ENCODE peak calls at places on chromosome 11, in four cellular contexts. G, F, S and E are unnamed samples.

GRCh38 chr11:32071811-32072210 is 19.1 kb upstream of the RCN1 start:
- DNase-seq in G (no peak), F (no peak), S (no peak), E (peak)

GRCh38 chr11:78212586-78213371 is 24.1 kb downstream of the USP35 start:
- DNase-seq in G (no peak), F (no peak), S (peak), E (no peak)

GRCh38 chr11:7573193-7573557 is 59.4 kb downstream of the PPFIBP2 start:
- DNase-seq in G (no peak), F (no peak), S (no peak), E (no peak)

GRCh38 chr11:47189100-47189834 is 3.0 kb upstream of the PACSIN3 start:
- DNase-seq in G (no peak), F (no peak), S (no peak), E (no peak)

GRCh38 chr11:27861706-27862430 is 161.6 kb upstream of the BDNF start:
- DNase-seq in G (no peak), F (no peak), S (no peak), E (no peak)

GRCh38 chr11:108733479-108734116 is 68.7 kb downstream of the DDX10 start:
- DNase-seq in G (no peak), F (peak), S (no peak), E (no peak)

GRCh38 chr11:44416776-44417175 is 106.8 kb upstream of the ALX4 start:
- DNase-seq in G (no peak), F (no peak), S (no peak), E (no peak)

GRCh38 chr11:73412308-73412707 is 36.1 kb downstream of the RELT start:
- DNase-seq in G (no peak), F (no peak), S (no peak), E (no peak)

GRCh38 chr11:36053314-36053713 is 109.5 kb downstream of the LDLRAD3 start:
- DNase-seq in G (no peak), F (no peak), S (no peak), E (no peak)

GRCh38 chr11:5684627-5685362 is at the start of gene TRIM5:
- DNase-seq in G (peak), F (peak), S (peak), E (peak)

GRCh38 chr11:74524501-74524900 is 31.0 kb upstream of the LIPT2 start:
- DNase-seq in G (no peak), F (no peak), S (no peak), E (no peak)